ENCODE peak calls at places on chromosome 20, in ten cellular contexts. D is tibial nerve; C is fibroblast of lung; B is CD4-positive, alpha-beta memory T cell; Y is A549; P is psoas muscle; N is HCT116; O is ascending aorta; Z is stomach; I is testis. R is an unnamed sample.

GRCh38 chr20:39216195-39216594 is 254.1 kb downstream of the DHX35 start:
- DNase-seq in D (no peak), C (no peak), B (no peak), Y (no peak), P (no peak), N (no peak), O (no peak), Z (no peak), I (no peak), R (no peak)

GRCh38 chr20:57372581-57373350 is 18.4 kb upstream of the RBM38 start:
- DNase-seq in D (no peak), C (no peak), B (no peak), Y (no peak), P (no peak), N (no peak), O (no peak), Z (no peak), I (no peak), R (no peak)

GRCh38 chr20:18164356-18164755 is 26.7 kb downstream of the KAT14 start:
- DNase-seq in D (no peak), C (no peak), B (no peak), Y (no peak), P (no peak), N (no peak), O (no peak), Z (no peak), I (no peak), R (no peak)

GRCh38 chr20:16801919-16802651 is 53.9 kb downstream of the OTOR start:
- DNase-seq in D (peak), C (peak), B (peak), Y (peak), P (peak), N (peak), O (peak), Z (peak), I (peak), R (peak)

GRCh38 chr20:17849901-17850673 is 118.5 kb downstream of the SNX5 start:
- DNase-seq in D (peak), C (peak), B (no peak), Y (peak), P (peak), N (peak), O (peak), Z (peak), I (peak), R (peak)

GRCh38 chr20:32792316-32792715 is 27.4 kb upstream of the MAPRE1 start:
- DNase-seq in D (no peak), C (no peak), B (peak), Y (no peak), P (peak), N (no peak), O (no peak), Z (no peak), I (peak), R (no peak)

GRCh38 chr20:6768228-6769185 is 1.0 kb downstream of the BMP2 start:
- DNase-seq in D (peak), C (peak), B (no peak), Y (peak), P (peak), N (no peak), O (peak), Z (peak), I (peak), R (peak)

GRCh38 chr20:38651154-38651553 is 49.5 kb downstream of the ARHGAP40 start:
- DNase-seq in D (no peak), C (no peak), B (no peak), Y (peak), P (no peak), N (no peak), O (no peak), Z (no peak), I (no peak), R (no peak)

GRCh38 chr20:58184984-58185383 is 43.5 kb downstream of the ANKRD60 start:
- DNase-seq in D (no peak), C (no peak), B (no peak), Y (no peak), P (no peak), N (no peak), O (no peak), Z (no peak), I (no peak), R (no peak)

GRCh38 chr20:56202493-56203077 is 45.9 kb upstream of the MC3R start:
- DNase-seq in D (no peak), C (peak), B (no peak), Y (peak), P (no peak), N (no peak), O (no peak), Z (no peak), I (peak), R (no peak)

GRCh38 chr20:61886721-61887658 is 178.7 kb downstream of the TAF4 start:
- DNase-seq in D (peak), C (peak), B (peak), Y (peak), P (peak), N (peak), O (no peak), Z (no peak), I (peak), R (no peak)

GRCh38 chr20:49384437-49385434 is 97.7 kb downstream of the KCNB1 start:
- DNase-seq in D (peak), C (peak), B (peak), Y (peak), P (peak), N (peak), O (peak), Z (peak), I (peak), R (peak)

GRCh38 chr20:12698817-12699216 is 310.0 kb upstream of the SPTLC3 start:
- DNase-seq in D (no peak), C (no peak), B (no peak), Y (no peak), P (no peak), N (no peak), O (no peak), Z (no peak), I (no peak), R (no peak)

GRCh38 chr20:4490595-4491280 is 231.0 kb upstream of the PRND start:
- DNase-seq in D (no peak), C (peak), B (no peak), Y (no peak), P (no peak), N (no peak), O (no peak), Z (no peak), I (no peak), R (no peak)

GRCh38 chr20:11411765-11412164 is 505.9 kb upstream of the BTBD3 start:
- DNase-seq in D (no peak), C (no peak), B (no peak), Y (no peak), P (no peak), N (no peak), O (no peak), Z (no peak), I (peak), R (no peak)

GRCh38 chr20:62354031-62354808 is 12.9 kb downstream of the LAMA5 start:
- DNase-seq in D (no peak), C (no peak), B (no peak), Y (peak), P (peak), N (no peak), O (no peak), Z (no peak), I (no peak), R (no peak)

GRCh38 chr20:17992224-17992637 is 23.4 kb downstream of the MGME1 start:
- DNase-seq in D (no peak), C (no peak), B (no peak), Y (no peak), P (no peak), N (no peak), O (no peak), Z (no peak), I (no peak), R (no peak)

GRCh38 chr20:56437196-56437960 is 25.3 kb downstream of the CASS4 start:
- DNase-seq in D (no peak), C (no peak), B (no peak), Y (no peak), P (no peak), N (no peak), O (no peak), Z (no peak), I (no peak), R (no peak)

GRCh38 chr20:8671366-8671943 is 397.4 kb upstream of the PLCB4 start:
- DNase-seq in D (no peak), C (no peak), B (no peak), Y (no peak), P (no peak), N (no peak), O (no peak), Z (no peak), I (no peak), R (no peak)

GRCh38 chr20:47241345-47241781 is 115.1 kb downstream of the ZMYND8 start:
- DNase-seq in D (no peak), C (peak), B (no peak), Y (no peak), P (no peak), N (no peak), O (no peak), Z (no peak), I (no peak), R (no peak)

GRCh38 chr20:53413188-53413631 is 180.4 kb downstream of the ZNF217 start:
- DNase-seq in D (no peak), C (no peak), B (peak), Y (peak), P (peak), N (peak), O (no peak), Z (peak), I (peak), R (peak)

GRCh38 chr20:10565191-10565921 is 108.4 kb downstream of the JAG1 start:
- DNase-seq in D (peak), C (peak), B (no peak), Y (peak), P (peak), N (no peak), O (no peak), Z (no peak), I (no peak), R (peak)

GRCh38 chr20:23149623-23150279 is 63.6 kb upstream of the CD93 start:
- DNase-seq in D (no peak), C (no peak), B (no peak), Y (no peak), P (peak), N (no peak), O (peak), Z (peak), I (no peak), R (peak)

GRCh38 chr20:10362674-10363073 is 71.3 kb downstream of the MKKS start:
- DNase-seq in D (no peak), C (no peak), B (no peak), Y (no peak), P (no peak), N (no peak), O (no peak), Z (no peak), I (no peak), R (no peak)

GRCh38 chr20:48208176-48208575 is 422.9 kb upstream of the SULF2 start:
- DNase-seq in D (no peak), C (no peak), B (no peak), Y (no peak), P (no peak), N (no peak), O (no peak), Z (no peak), I (no peak), R (no peak)

GRCh38 chr20:59770270-59770669 is 163.2 kb downstream of the SYCP2 start:
- DNase-seq in D (no peak), C (no peak), B (no peak), Y (no peak), P (no peak), N (peak), O (no peak), Z (no peak), I (no peak), R (no peak)

GRCh38 chr20:419556-420168 is 11.6 kb downstream of the RBCK1 start:
- DNase-seq in D (no peak), C (no peak), B (no peak), Y (no peak), P (no peak), N (peak), O (no peak), Z (no peak), I (no peak), R (peak)

GRCh38 chr20:1702288-1702687 is 44.7 kb upstream of the SIRPG start:
- DNase-seq in D (no peak), C (no peak), B (no peak), Y (no peak), P (no peak), N (no peak), O (no peak), Z (no peak), I (no peak), R (no peak)

GRCh38 chr20:49349678-49350077 is 71.8 kb upstream of the ZNFX1 start:
- DNase-seq in D (peak), C (no peak), B (no peak), Y (no peak), P (peak), N (no peak), O (no peak), Z (no peak), I (peak), R (peak)

GRCh38 chr20:62428396-62429160 is 1.2 kb upstream of the RBBP8NL start:
- DNase-seq in D (no peak), C (no peak), B (no peak), Y (no peak), P (no peak), N (no peak), O (no peak), Z (no peak), I (no peak), R (no peak)

GRCh38 chr20:62198496-62198895 is 15.7 kb downstream of the MTG2 start:
- DNase-seq in D (no peak), C (no peak), B (no peak), Y (no peak), P (peak), N (no peak), O (no peak), Z (no peak), I (no peak), R (no peak)

GRCh38 chr20:16580127-16580526 is 6.9 kb upstream of the KIF16B start:
- DNase-seq in D (no peak), C (peak), B (no peak), Y (peak), P (peak), N (no peak), O (no peak), Z (no peak), I (no peak), R (no peak)

GRCh38 chr20:47585087-47585747 is 83.5 kb downstream of the NCOA3 start:
- DNase-seq in D (no peak), C (no peak), B (no peak), Y (no peak), P (no peak), N (no peak), O (no peak), Z (no peak), I (no peak), R (no peak)

GRCh38 chr20:16588241-16588640 is 15.0 kb upstream of the KIF16B start:
- DNase-seq in D (no peak), C (no peak), B (no peak), Y (no peak), P (no peak), N (no peak), O (no peak), Z (no peak), I (no peak), R (no peak)

GRCh38 chr20:49028684-49029083 is 17.4 kb upstream of the CSE1L start:
- DNase-seq in D (no peak), C (peak), B (no peak), Y (peak), P (no peak), N (no peak), O (no peak), Z (no peak), I (no peak), R (no peak)

DNA sequence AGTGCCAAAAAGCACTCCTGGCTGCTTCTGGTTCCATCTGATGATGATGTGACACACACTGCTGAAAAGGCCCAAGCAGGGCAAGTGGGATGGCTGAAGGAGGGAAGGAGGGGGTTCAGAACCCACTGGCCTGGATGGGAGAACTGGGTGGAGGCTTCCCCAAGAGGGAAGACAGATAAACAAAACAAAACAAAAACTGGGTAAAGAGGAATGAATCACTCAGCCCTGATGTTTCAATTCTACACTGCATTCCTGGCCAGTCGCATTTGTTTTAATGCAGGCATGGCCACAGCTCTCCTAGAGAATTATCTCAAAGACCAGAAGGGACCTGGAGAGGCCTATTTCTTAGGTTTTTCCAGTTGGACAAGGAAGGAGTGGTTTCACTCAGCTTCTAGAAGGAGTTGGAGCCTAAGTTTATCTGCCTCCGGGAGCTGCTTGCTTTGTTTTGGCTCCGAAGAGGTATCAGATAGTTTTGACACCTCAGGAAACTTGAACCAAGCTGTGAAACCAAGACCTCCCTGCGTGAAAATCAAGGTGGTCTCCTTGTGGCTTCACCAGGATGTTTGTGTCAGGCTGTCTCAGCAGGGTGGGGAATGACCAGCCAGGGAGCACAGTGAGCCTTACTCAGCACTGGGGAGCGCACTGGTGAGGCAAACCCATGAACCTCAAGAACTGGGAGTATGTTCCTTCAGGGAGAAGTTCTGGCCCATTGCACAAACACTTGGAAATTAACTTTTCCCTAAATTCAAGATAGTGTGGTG is 16.1 kb downstream of the TTPAL start:
- DNase-seq in D (peak), C (peak), B (peak), Y (no peak), P (peak), N (no peak), O (no peak), Z (no peak), I (peak), R (peak)
- H3K27ac ChIP-seq in D (peak), C (peak), B (no peak), Y (peak), P (no peak), N (no peak), O (peak), Z (peak), I (peak), R (peak)

DNA sequence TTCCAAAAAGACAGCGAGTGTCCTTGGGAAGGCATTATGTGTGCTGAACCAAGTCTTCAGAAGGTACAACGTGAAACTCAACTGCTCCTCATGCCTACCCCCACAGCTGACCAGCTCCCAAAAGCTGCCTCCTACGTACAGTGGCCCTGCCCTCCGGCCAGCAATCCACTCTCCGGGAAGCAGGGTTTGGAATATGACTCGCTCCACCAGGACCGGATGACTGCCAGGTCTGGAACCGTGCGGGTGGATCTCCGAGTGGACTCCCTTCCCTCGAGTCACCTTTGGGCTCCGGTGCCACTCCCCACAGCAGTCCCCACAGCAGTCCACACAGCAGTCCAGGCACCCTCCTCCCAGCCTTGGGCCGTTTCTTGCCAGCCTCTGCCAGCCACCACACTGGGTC is 4.3 kb downstream of the ZBTB46 start:
- DNase-seq in D (no peak), C (no peak), B (no peak), Y (no peak), P (no peak), N (no peak), O (no peak), Z (no peak), I (no peak), R (no peak)
- H3K4me3 ChIP-seq in D (no peak), C (no peak), B (no peak), Y (no peak), P (no peak), N (no peak), O (no peak), Z (no peak), I (no peak), R (no peak)

GRCh38 chr20:34079818-34080217 is 32.2 kb downstream of the EIF2S2 start:
- DNase-seq in D (no peak), C (no peak), B (no peak), Y (no peak), P (no peak), N (no peak), O (peak), Z (no peak), I (no peak), R (no peak)

GRCh38 chr20:34084227-34084923 is 27.7 kb downstream of the EIF2S2 start:
- DNase-seq in D (no peak), C (no peak), B (no peak), Y (no peak), P (no peak), N (no peak), O (peak), Z (no peak), I (no peak), R (no peak)

GRCh38 chr20:34083781-34084180 is 28.3 kb downstream of the EIF2S2 start:
- DNase-seq in D (no peak), C (no peak), B (no peak), Y (no peak), P (no peak), N (no peak), O (no peak), Z (no peak), I (no peak), R (no peak)

GRCh38 chr20:34083137-34083536 is 28.9 kb downstream of the EIF2S2 start:
- DNase-seq in D (peak), C (peak), B (no peak), Y (peak), P (peak), N (no peak), O (peak), Z (peak), I (peak), R (peak)

DNA sequence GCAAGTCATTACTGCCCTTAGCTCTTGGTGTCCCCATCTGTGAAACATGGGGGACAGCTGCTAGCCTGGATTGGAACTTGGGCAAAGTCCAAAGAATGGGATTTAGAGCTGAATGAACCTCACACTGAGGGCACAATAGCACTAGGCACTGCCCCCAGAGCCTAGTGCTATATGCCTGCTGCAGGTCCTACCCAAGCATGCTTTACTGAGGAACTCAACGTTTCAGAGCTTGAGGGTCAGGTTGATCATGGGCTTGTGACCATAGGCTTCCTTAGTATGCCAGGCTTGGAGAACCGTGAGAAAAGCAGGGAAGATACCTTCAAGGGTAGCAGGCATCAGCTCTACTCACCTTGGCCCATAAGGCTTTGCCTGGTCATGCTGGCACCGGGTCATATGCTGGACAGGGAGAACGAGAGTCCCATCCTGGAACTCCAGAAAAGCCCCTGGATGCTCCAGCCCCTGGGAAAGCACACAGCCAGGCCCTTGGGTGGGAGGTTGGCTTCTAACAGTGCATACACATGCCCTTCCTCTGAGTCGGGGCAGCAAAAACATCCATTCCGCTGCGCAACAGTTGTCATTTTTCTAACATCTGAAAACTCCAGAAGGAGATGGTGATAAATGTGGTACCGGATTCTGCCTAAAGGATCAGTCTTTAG is 29.7 kb downstream of the EIF2S2 start:
- DNase-seq in D (no peak), C (no peak), B (no peak), Y (no peak), P (no peak), N (no peak), O (peak), Z (no peak), I (no peak), R (no peak)
- H3K27ac ChIP-seq in D (peak), C (peak), B (no peak), Y (no peak), P (peak), N (no peak), O (peak), Z (peak), I (peak), R (peak)

GRCh38 chr20:50635676-50636600 is 55.4 kb downstream of the RIPOR3 start:
- DNase-seq in D (peak), C (peak), B (peak), Y (peak), P (peak), N (peak), O (peak), Z (peak), I (peak), R (no peak)
- H3K4me3 ChIP-seq in D (no peak), C (no peak), B (no peak), Y (peak), P (peak), N (peak), O (no peak), Z (peak), I (peak), R (no peak)

R was measured in tibial artery.